ENCODE peak calls at places on chromosomes 2 and 18, in six cellular contexts. One of them, this sample, is unnamed.

GRCh38 chr2:109134741-109135571 is 6.0 kb downstream of the SH3RF3 start:
- DNase-seq in neural progenitor cell: no peak
- DNase-seq in brain microvascular endothelial cell: no peak
- DNase-seq in PC-3: no peak
- DNase-seq in colonic mucosa: no peak
- DNase-seq in cardiac muscle cell: no peak
- DNase-seq in this sample: no peak

GRCh38 chr2:238995634-238996033 is 147.7 kb downstream of the TWIST2 start:
- DNase-seq in neural progenitor cell: no peak
- DNase-seq in brain microvascular endothelial cell: no peak
- DNase-seq in PC-3: peak; percentile 41
- DNase-seq in colonic mucosa: no peak
- DNase-seq in cardiac muscle cell: no peak
- DNase-seq in this sample: no peak

GRCh38 chr2:130819226-130819914 is 17.3 kb upstream of the ARHGEF4 start:
- DNase-seq in neural progenitor cell: peak; percentile 62
- DNase-seq in brain microvascular endothelial cell: no peak
- DNase-seq in PC-3: no peak
- DNase-seq in colonic mucosa: no peak
- DNase-seq in cardiac muscle cell: no peak
- DNase-seq in this sample: no peak

GRCh38 chr18:8990276-8991031 is 112.0 kb upstream of the NDUFV2 start:
- DNase-seq in neural progenitor cell: no peak
- DNase-seq in brain microvascular endothelial cell: no peak
- DNase-seq in PC-3: no peak
- DNase-seq in colonic mucosa: no peak
- DNase-seq in cardiac muscle cell: no peak
- DNase-seq in this sample: peak; percentile 86

GRCh38 chr2:73925033-73925704 is 1.5 kb upstream of the DGUOK start:
- DNase-seq in neural progenitor cell: no peak
- DNase-seq in brain microvascular endothelial cell: no peak
- DNase-seq in PC-3: no peak
- DNase-seq in colonic mucosa: peak; percentile 81
- DNase-seq in cardiac muscle cell: no peak
- DNase-seq in this sample: no peak

GRCh38 chr2:7707723-7708122 is 790.5 kb downstream of the RNF144A start:
- DNase-seq in neural progenitor cell: no peak
- DNase-seq in brain microvascular endothelial cell: peak; percentile 41
- DNase-seq in PC-3: peak; percentile 94
- DNase-seq in colonic mucosa: no peak
- DNase-seq in cardiac muscle cell: no peak
- DNase-seq in this sample: no peak

GRCh38 chr2:29495536-29495935 is 380.3 kb downstream of the CLIP4 start:
- DNase-seq in neural progenitor cell: no peak
- DNase-seq in brain microvascular endothelial cell: no peak
- DNase-seq in PC-3: no peak
- DNase-seq in colonic mucosa: no peak
- DNase-seq in cardiac muscle cell: peak; percentile 1
- DNase-seq in this sample: no peak

GRCh38 chr2:229431331-229431954 is 160.4 kb upstream of the PID1 start:
- DNase-seq in neural progenitor cell: peak; percentile 44
- DNase-seq in brain microvascular endothelial cell: no peak
- DNase-seq in PC-3: peak; percentile 78
- DNase-seq in colonic mucosa: no peak
- DNase-seq in cardiac muscle cell: peak; percentile 78
- DNase-seq in this sample: peak; percentile 19

GRCh38 chr2:108922141-108922915 is 66.7 kb downstream of the EDAR start:
- DNase-seq in neural progenitor cell: no peak
- DNase-seq in brain microvascular endothelial cell: no peak
- DNase-seq in PC-3: peak; percentile 80
- DNase-seq in colonic mucosa: peak; percentile 10
- DNase-seq in cardiac muscle cell: peak; percentile 5
- DNase-seq in this sample: no peak

GRCh38 chr18:7902399-7902839 is 335.3 kb downstream of the PTPRM start:
- DNase-seq in neural progenitor cell: no peak
- DNase-seq in brain microvascular endothelial cell: peak; percentile 87
- DNase-seq in PC-3: no peak
- DNase-seq in colonic mucosa: peak; percentile 26
- DNase-seq in cardiac muscle cell: peak; percentile 43
- DNase-seq in this sample: no peak

GRCh38 chr2:72026819-72027425 is 120.7 kb downstream of the CYP26B1 start:
- DNase-seq in neural progenitor cell: no peak
- DNase-seq in brain microvascular endothelial cell: no peak
- DNase-seq in PC-3: no peak
- DNase-seq in colonic mucosa: peak; percentile 7
- DNase-seq in cardiac muscle cell: no peak
- DNase-seq in this sample: no peak

GRCh38 chr2:66833036-66833435 is 398.1 kb downstream of the MEIS1 start:
- DNase-seq in neural progenitor cell: no peak
- DNase-seq in brain microvascular endothelial cell: no peak
- DNase-seq in PC-3: no peak
- DNase-seq in colonic mucosa: no peak
- DNase-seq in cardiac muscle cell: peak; percentile 46
- DNase-seq in this sample: no peak

GRCh38 chr2:136116111-136116812 is 1.7 kb downstream of the CXCR4 start:
- DNase-seq in neural progenitor cell: peak; percentile 88
- DNase-seq in brain microvascular endothelial cell: no peak
- DNase-seq in PC-3: peak; percentile 19
- DNase-seq in colonic mucosa: peak; percentile 61
- DNase-seq in cardiac muscle cell: peak; percentile 20
- DNase-seq in this sample: no peak

GRCh38 chr2:111194835-111195621 is 74.3 kb downstream of the BCL2L11 start:
- DNase-seq in neural progenitor cell: peak; percentile 22
- DNase-seq in brain microvascular endothelial cell: peak; percentile 29
- DNase-seq in PC-3: no peak
- DNase-seq in colonic mucosa: no peak
- DNase-seq in cardiac muscle cell: no peak
- DNase-seq in this sample: no peak

GRCh38 chr2:218366621-218367414 is 10.2 kb downstream of the CATIP start:
- DNase-seq in neural progenitor cell: no peak
- DNase-seq in brain microvascular endothelial cell: no peak
- DNase-seq in PC-3: no peak
- DNase-seq in colonic mucosa: no peak
- DNase-seq in cardiac muscle cell: no peak
- DNase-seq in this sample: no peak

GRCh38 chr2:84927275-84927627 is 21.8 kb downstream of the TMSB10 start:
- DNase-seq in neural progenitor cell: no peak
- DNase-seq in brain microvascular endothelial cell: no peak
- DNase-seq in PC-3: no peak
- DNase-seq in colonic mucosa: no peak
- DNase-seq in cardiac muscle cell: no peak
- DNase-seq in this sample: no peak

GRCh38 chr2:84924173-84925106 is 19.0 kb downstream of the TMSB10 start:
- DNase-seq in neural progenitor cell: peak; percentile 44
- DNase-seq in brain microvascular endothelial cell: peak; percentile 33
- DNase-seq in PC-3: peak; percentile 63
- DNase-seq in colonic mucosa: peak; percentile 67
- DNase-seq in cardiac muscle cell: peak; percentile 68
- DNase-seq in this sample: no peak

GRCh38 chr2:84925336-84925723 is 19.9 kb downstream of the TMSB10 start:
- DNase-seq in neural progenitor cell: no peak
- DNase-seq in brain microvascular endothelial cell: no peak
- DNase-seq in PC-3: no peak
- DNase-seq in colonic mucosa: no peak
- DNase-seq in cardiac muscle cell: no peak
- DNase-seq in this sample: no peak

GRCh38 chr2:84923009-84923408 is 17.6 kb downstream of the TMSB10 start:
- DNase-seq in neural progenitor cell: no peak
- DNase-seq in brain microvascular endothelial cell: no peak
- DNase-seq in PC-3: no peak
- DNase-seq in colonic mucosa: no peak
- DNase-seq in cardiac muscle cell: no peak
- DNase-seq in this sample: no peak

GRCh38 chr2:84925724-84926376 is 20.4 kb downstream of the TMSB10 start:
- DNase-seq in neural progenitor cell: peak; percentile 95
- DNase-seq in brain microvascular endothelial cell: peak; percentile 89
- DNase-seq in PC-3: peak; percentile 98
- DNase-seq in colonic mucosa: peak; percentile 100
- DNase-seq in cardiac muscle cell: peak; percentile 91
- DNase-seq in this sample: peak; percentile 87
- H3K4me3 ChIP-seq in neural progenitor cell: peak overlapping the region; percentile 40
- H3K4me3 ChIP-seq in brain microvascular endothelial cell: peak overlapping the region; percentile 53
- H3K4me3 ChIP-seq in PC-3: peak overlapping the region; percentile 74
- H3K4me3 ChIP-seq in colonic mucosa: peak overlapping the region; percentile 29
- H3K4me3 ChIP-seq in cardiac muscle cell: no peak overlapping the region
- H3K4me3 ChIP-seq in this sample: no peak overlapping the region

GRCh38 chr2:25366629-25367028 is 24.9 kb upstream of the DNMT3A start:
- DNase-seq in neural progenitor cell: no peak
- DNase-seq in brain microvascular endothelial cell: no peak
- DNase-seq in PC-3: no peak
- DNase-seq in colonic mucosa: no peak
- DNase-seq in cardiac muscle cell: no peak
- DNase-seq in this sample: no peak
- TF ChIP-seq CTCF in neural progenitor cell: no peak
- TF ChIP-seq CTCF in brain microvascular endothelial cell: no peak
- TF ChIP-seq CTCF in PC-3: no peak
- TF ChIP-seq CTCF in colonic mucosa: no peak
- TF ChIP-seq CTCF in cardiac muscle cell: no peak
- TF ChIP-seq CTCF in this sample: no peak

GRCh38 chr18:58405107-58405898 is 223.6 kb downstream of the ALPK2 start:
- DNase-seq in neural progenitor cell: no peak
- DNase-seq in brain microvascular endothelial cell: no peak
- DNase-seq in PC-3: no peak
- DNase-seq in colonic mucosa: no peak
- DNase-seq in cardiac muscle cell: no peak
- DNase-seq in this sample: no peak

GRCh38 chr18:58409802-58410445 is 219.0 kb downstream of the ALPK2 start:
- DNase-seq in neural progenitor cell: no peak
- DNase-seq in brain microvascular endothelial cell: no peak
- DNase-seq in PC-3: no peak
- DNase-seq in colonic mucosa: no peak
- DNase-seq in cardiac muscle cell: no peak
- DNase-seq in this sample: no peak

GRCh38 chr18:58408665-58409064 is 220.2 kb downstream of the ALPK2 start:
- DNase-seq in neural progenitor cell: no peak
- DNase-seq in brain microvascular endothelial cell: no peak
- DNase-seq in PC-3: no peak
- DNase-seq in colonic mucosa: no peak
- DNase-seq in cardiac muscle cell: no peak
- DNase-seq in this sample: no peak

GRCh38 chr18:58407649-58408407 is 221.1 kb downstream of the ALPK2 start:
- DNase-seq in neural progenitor cell: no peak
- DNase-seq in brain microvascular endothelial cell: no peak
- DNase-seq in PC-3: no peak
- DNase-seq in colonic mucosa: no peak
- DNase-seq in cardiac muscle cell: no peak
- DNase-seq in this sample: no peak

DNA sequence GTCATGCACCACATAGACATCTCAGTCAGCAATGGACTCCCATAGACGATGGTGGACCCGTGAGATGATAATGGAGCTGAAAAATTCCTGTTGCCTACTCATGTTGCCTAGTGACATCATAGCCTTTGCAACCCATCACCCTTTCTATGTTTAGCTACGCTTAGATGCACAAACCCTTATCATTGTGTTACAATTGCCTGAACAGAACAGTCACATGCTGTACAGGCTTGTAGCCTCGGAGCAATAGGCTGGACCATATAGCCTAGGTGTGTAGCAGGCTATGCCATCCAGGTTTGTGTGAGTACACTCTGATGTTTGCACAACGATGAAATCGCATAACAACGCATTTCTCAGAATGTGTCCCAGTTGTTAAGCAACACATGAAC is 221.6 kb downstream of the ALPK2 start:
- DNase-seq in neural progenitor cell: no peak
- DNase-seq in brain microvascular endothelial cell: no peak
- DNase-seq in PC-3: no peak
- DNase-seq in colonic mucosa: no peak
- DNase-seq in cardiac muscle cell: no peak
- DNase-seq in this sample: no peak
- H3K4me3 ChIP-seq in neural progenitor cell: no peak overlapping the region
- H3K4me3 ChIP-seq in brain microvascular endothelial cell: no peak overlapping the region
- H3K4me3 ChIP-seq in PC-3: no peak overlapping the region
- H3K4me3 ChIP-seq in colonic mucosa: no peak overlapping the region
- H3K4me3 ChIP-seq in cardiac muscle cell: no peak overlapping the region
- H3K4me3 ChIP-seq in this sample: no peak overlapping the region

GRCh38 chr2:159071190-159071915 is 102.9 kb downstream of the TANC1 start:
- DNase-seq in neural progenitor cell: no peak
- DNase-seq in brain microvascular endothelial cell: peak; percentile 32
- DNase-seq in PC-3: no peak
- DNase-seq in colonic mucosa: no peak
- DNase-seq in cardiac muscle cell: peak; percentile 59
- DNase-seq in this sample: no peak
- TF ChIP-seq CTCF in neural progenitor cell: no peak
- TF ChIP-seq CTCF in brain microvascular endothelial cell: no peak
- TF ChIP-seq CTCF in PC-3: no peak
- TF ChIP-seq CTCF in colonic mucosa: no peak
- TF ChIP-seq CTCF in cardiac muscle cell: peak; percentile 13
- TF ChIP-seq CTCF in this sample: no peak